ENCODE peak calls at places on chromosomes 11 and 22, in seven cellular contexts. V is heart left ventricle, E is osteoblast, M is kidney, L is testis, A is neural progenitor cell, R is mucosa of descending colon. S is an unnamed sample.

GRCh38 chr11:134866981-134867675 is 455.1 kb upstream of the B3GAT1 start:
- DNase-seq in E (no peak), R (no peak), L (no peak), A (no peak), M (no peak), V (no peak), S (no peak)

GRCh38 chr11:45852712-45853101 is 5.4 kb downstream of the CRY2 start:
- DNase-seq in L (no peak), V (peak; percentile 52), M (no peak), R (no peak), E (no peak), A (no peak), S (no peak)

GRCh38 chr22:40668611-40669390 is 10.5 kb upstream of the MCHR1 start:
- DNase-seq in E (peak; percentile 98), R (no peak), V (no peak), L (no peak), A (peak; percentile 35), M (no peak), S (no peak)

GRCh38 chr11:98107736-98108135 is 913.0 kb upstream of the CNTN5 start:
- DNase-seq in A (no peak), V (peak; percentile 25), M (no peak), L (no peak), R (no peak), E (no peak), S (no peak)

GRCh38 chr11:10373340-10373739 is 68.5 kb downstream of the ADM start:
- DNase-seq in R (no peak), A (no peak), L (no peak), V (no peak), E (no peak), M (no peak), S (no peak)

GRCh38 chr22:31871475-31871874 is 72.9 kb upstream of the YWHAH start:
- DNase-seq in E (no peak), M (no peak), A (no peak), V (no peak), L (no peak), R (no peak), S (no peak)

GRCh38 chr11:95134491-95134890 is 44.8 kb downstream of the ENDOD1 start:
- DNase-seq in R (no peak), A (no peak), L (peak; percentile 79), V (no peak), E (peak; percentile 66), M (no peak), S (no peak)

GRCh38 chr11:103031834-103032233 is 60.1 kb downstream of the DCUN1D5 start:
- DNase-seq in L (no peak), R (no peak), M (no peak), A (no peak), V (no peak), E (peak; percentile 58), S (no peak)

GRCh38 chr22:45207533-45207932 is 33.2 kb downstream of the KIAA0930 start:
- DNase-seq in R (no peak), L (no peak), V (no peak), A (no peak), M (no peak), E (no peak), S (no peak)

GRCh38 chr22:43996170-43996980 is 27.7 kb upstream of the PARVB start:
- DNase-seq in V (peak; percentile 70), A (no peak), L (peak; percentile 71), M (peak; percentile 86), E (peak; percentile 81), R (peak; percentile 81), S (peak; percentile 46)

DNA sequence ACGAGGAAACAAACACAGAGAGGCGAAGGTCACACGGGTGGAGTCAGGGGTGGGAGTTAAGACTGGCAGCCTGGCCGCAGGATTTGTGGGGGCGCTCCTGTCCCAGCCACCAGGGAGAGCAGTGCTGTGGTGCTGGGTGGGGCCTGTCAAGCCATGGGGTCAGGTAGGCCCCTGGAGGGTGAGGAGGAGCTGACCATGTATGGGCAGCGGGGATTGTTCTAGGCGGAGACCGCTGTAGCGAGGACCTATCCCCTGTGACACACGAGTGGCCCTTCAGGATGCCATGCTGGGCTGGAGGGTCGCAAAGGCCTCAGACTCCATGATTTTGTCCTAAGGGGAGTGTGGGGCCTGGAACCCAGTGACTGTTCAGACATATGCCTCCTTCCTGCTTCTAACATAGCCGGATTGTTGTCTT is 1.6 kb upstream of the RPS19BP1 start:
- DNase-seq in A (no peak), E (peak; percentile 63), L (no peak), M (peak; percentile 78), V (no peak), R (peak; percentile 65), S (no peak)
- TF ChIP-seq CTCF in A (no peak), E (no peak), L (no peak), M (no peak), V (no peak), R (no peak), S (no peak)

GRCh38 chr11:63817758-63818498 is 4.7 kb downstream of the SPINDOC start:
- DNase-seq in L (no peak), R (no peak), E (no peak), A (no peak), M (peak; percentile 75), V (no peak), S (no peak)
- H3K36me3 ChIP-seq in L (no peaks in the 10 kb centered on the region), R (no peaks in the 10 kb centered on the region), E (peaks cover 59% of the 10 kb centered on the region), A (peaks cover 3% of the 10 kb centered on the region), M (peaks cover 34% of the 10 kb centered on the region), V (peaks cover 63% of the 10 kb centered on the region), S (no peaks in the 10 kb centered on the region)

DNA sequence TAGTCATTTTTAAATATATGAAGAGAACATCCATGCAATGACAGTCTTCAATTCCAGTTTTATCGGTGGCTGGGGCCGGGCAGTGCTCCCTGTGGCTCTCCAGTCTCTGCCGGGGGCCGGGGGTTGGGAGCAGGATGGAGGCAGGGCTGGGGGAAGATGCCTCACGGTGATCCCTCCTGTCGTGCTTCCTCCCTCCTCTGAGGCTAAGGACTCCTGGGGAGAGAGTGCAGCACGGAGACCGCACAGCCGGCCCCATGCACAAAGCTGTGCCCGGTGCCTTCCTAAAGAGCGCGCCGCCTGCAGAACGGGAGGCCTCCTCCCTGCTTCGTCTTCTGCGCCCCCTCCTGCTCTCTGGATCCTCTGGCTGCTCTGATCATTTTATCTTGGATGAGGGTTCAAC is 20.5 kb downstream of the GAL start:
- DNase-seq in V (no peak), M (no peak), L (peak; percentile 38), E (no peak), R (no peak), A (peak; percentile 51), S (no peak)
- TF ChIP-seq CTCF in V (no peak), M (no peak), L (no peak), E (no peak), R (no peak), A (peak; percentile 16), S (no peak)

DNA sequence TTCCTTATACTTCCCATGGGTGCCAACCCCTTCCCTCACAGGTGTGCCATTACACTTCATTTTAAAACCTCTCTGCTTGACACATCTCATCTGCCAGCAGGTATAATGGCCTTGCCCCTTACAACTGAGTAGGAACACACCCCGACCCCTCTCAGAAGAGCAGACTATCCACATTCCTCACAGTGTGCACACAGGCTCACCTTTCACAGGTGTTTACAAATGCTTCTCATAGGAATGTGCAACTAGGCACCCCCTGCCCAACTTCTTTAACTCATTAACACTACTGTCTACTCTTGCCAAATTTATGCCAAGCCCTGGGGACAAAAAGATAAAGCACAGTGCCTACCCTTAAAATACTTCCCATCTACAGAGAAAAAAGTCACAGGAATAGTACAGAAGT is 15.4 kb downstream of the TRIM3 start:
- DNase-seq in V (no peak), E (no peak), R (no peak), A (no peak), L (no peak), M (no peak), S (no peak)
- H3K36me3 ChIP-seq in V (peaks cover 93% of the 10 kb centered on the region), E (peaks cover 39% of the 10 kb centered on the region), R (peaks cover 4% of the 10 kb centered on the region), A (no peaks in the 10 kb centered on the region), L (no peaks in the 10 kb centered on the region), M (peaks cover 26% of the 10 kb centered on the region), S (no peaks in the 10 kb centered on the region)